ENCODE peak calls at places on chromosomes 3 and 15, in ten cellular contexts. One of them, this sample, is unnamed.
A peak's percentile ranks its signal among the peaks of the same experiment; 100 is the strongest.

GRCh38 chr3:147462856-147463255 is 53.7 kb downstream of the ZIC1 start:
- DNase-seq in H9: no peak
- DNase-seq in GM23338: no peak
- DNase-seq in neuronal stem cell: no peak
- DNase-seq in OCI-LY7: no peak
- DNase-seq in K562: no peak
- DNase-seq in HCT116: no peak
- DNase-seq in neural progenitor cell: no peak
- DNase-seq in mesenchymal stem cell: peak; percentile 19
- DNase-seq in fibroblast of lung: no peak
- DNase-seq in this sample: no peak

GRCh38 chr3:152026033-152026556 is 152.7 kb downstream of the SUCNR1 start:
- DNase-seq in H9: no peak
- DNase-seq in neural progenitor cell: no peak
- DNase-seq in HCT116: peak; percentile 62
- DNase-seq in neuronal stem cell: no peak
- DNase-seq in fibroblast of lung: peak; percentile 85
- DNase-seq in mesenchymal stem cell: peak; percentile 82
- DNase-seq in GM23338: no peak
- DNase-seq in OCI-LY7: no peak
- DNase-seq in K562: no peak
- DNase-seq in this sample: no peak

GRCh38 chr15:84727429-84727828 is 11.5 kb upstream of the SEC11A start:
- DNase-seq in fibroblast of lung: peak; percentile 88
- DNase-seq in HCT116: no peak
- DNase-seq in mesenchymal stem cell: no peak
- DNase-seq in H9: no peak
- DNase-seq in neural progenitor cell: no peak
- DNase-seq in neuronal stem cell: no peak
- DNase-seq in OCI-LY7: no peak
- DNase-seq in GM23338: no peak
- DNase-seq in K562: no peak
- DNase-seq in this sample: no peak

GRCh38 chr3:53044371-53045106 is 1.3 kb downstream of the SFMBT1 start:
- DNase-seq in GM23338: peak; percentile 63
- DNase-seq in HCT116: no peak
- DNase-seq in H9: no peak
- DNase-seq in neuronal stem cell: peak; percentile 14
- DNase-seq in mesenchymal stem cell: peak; percentile 48
- DNase-seq in neural progenitor cell: no peak
- DNase-seq in fibroblast of lung: peak; percentile 50
- DNase-seq in OCI-LY7: peak; percentile 51
- DNase-seq in K562: peak; percentile 13
- DNase-seq in this sample: peak; percentile 53

GRCh38 chr3:52682016-52682415 is 3.7 kb downstream of the PBRM1 start:
- DNase-seq in mesenchymal stem cell: peak; percentile 82
- DNase-seq in neural progenitor cell: peak; percentile 27
- DNase-seq in OCI-LY7: no peak
- DNase-seq in K562: peak; percentile 45
- DNase-seq in fibroblast of lung: peak; percentile 80
- DNase-seq in HCT116: peak; percentile 38
- DNase-seq in H9: no peak
- DNase-seq in neuronal stem cell: no peak
- DNase-seq in GM23338: peak; percentile 42
- DNase-seq in this sample: no peak

GRCh38 chr15:55774113-55774970 is 31.4 kb upstream of the PRTG start:
- DNase-seq in OCI-LY7: peak; percentile 43
- DNase-seq in neural progenitor cell: peak; percentile 74
- DNase-seq in neuronal stem cell: peak; percentile 62
- DNase-seq in HCT116: peak; percentile 40
- DNase-seq in GM23338: peak; percentile 86
- DNase-seq in mesenchymal stem cell: peak; percentile 44
- DNase-seq in H9: peak; percentile 79
- DNase-seq in fibroblast of lung: no peak
- DNase-seq in K562: peak; percentile 58
- DNase-seq in this sample: peak; percentile 73

GRCh38 chr3:53956591-53956990 is 64.9 kb upstream of the SELENOK start:
- DNase-seq in neural progenitor cell: no peak
- DNase-seq in K562: no peak
- DNase-seq in mesenchymal stem cell: no peak
- DNase-seq in OCI-LY7: no peak
- DNase-seq in fibroblast of lung: no peak
- DNase-seq in neuronal stem cell: no peak
- DNase-seq in HCT116: no peak
- DNase-seq in GM23338: no peak
- DNase-seq in H9: no peak
- DNase-seq in this sample: no peak

GRCh38 chr3:2205692-2206091 is 107.0 kb downstream of the CNTN4 start:
- DNase-seq in mesenchymal stem cell: no peak
- DNase-seq in OCI-LY7: no peak
- DNase-seq in GM23338: no peak
- DNase-seq in fibroblast of lung: no peak
- DNase-seq in neural progenitor cell: no peak
- DNase-seq in K562: no peak
- DNase-seq in neuronal stem cell: no peak
- DNase-seq in HCT116: no peak
- DNase-seq in H9: no peak
- DNase-seq in this sample: no peak

GRCh38 chr3:81592101-81592500 is 169.3 kb downstream of the GBE1 start:
- DNase-seq in GM23338: peak; percentile 3
- DNase-seq in H9: no peak
- DNase-seq in HCT116: no peak
- DNase-seq in neural progenitor cell: no peak
- DNase-seq in OCI-LY7: no peak
- DNase-seq in K562: no peak
- DNase-seq in fibroblast of lung: peak; percentile 65
- DNase-seq in mesenchymal stem cell: peak; percentile 12
- DNase-seq in neuronal stem cell: no peak
- DNase-seq in this sample: no peak

GRCh38 chr3:33134026-33134625 is 20.3 kb downstream of the CRTAP start:
- DNase-seq in K562: no peak
- DNase-seq in fibroblast of lung: peak; percentile 72
- DNase-seq in H9: no peak
- DNase-seq in neural progenitor cell: no peak
- DNase-seq in mesenchymal stem cell: peak; percentile 17
- DNase-seq in HCT116: no peak
- DNase-seq in GM23338: no peak
- DNase-seq in neuronal stem cell: no peak
- DNase-seq in OCI-LY7: no peak
- DNase-seq in this sample: no peak

GRCh38 chr3:33132019-33132360 is 18.2 kb downstream of the CRTAP start:
- DNase-seq in mesenchymal stem cell: no peak
- DNase-seq in K562: no peak
- DNase-seq in H9: no peak
- DNase-seq in GM23338: no peak
- DNase-seq in fibroblast of lung: no peak
- DNase-seq in OCI-LY7: no peak
- DNase-seq in HCT116: no peak
- DNase-seq in neural progenitor cell: no peak
- DNase-seq in neuronal stem cell: no peak
- DNase-seq in this sample: no peak

GRCh38 chr3:33130144-33130543 is 16.3 kb downstream of the CRTAP start:
- DNase-seq in neural progenitor cell: no peak
- DNase-seq in mesenchymal stem cell: no peak
- DNase-seq in HCT116: no peak
- DNase-seq in GM23338: no peak
- DNase-seq in neuronal stem cell: no peak
- DNase-seq in K562: no peak
- DNase-seq in fibroblast of lung: peak; percentile 24
- DNase-seq in OCI-LY7: no peak
- DNase-seq in H9: no peak
- DNase-seq in this sample: no peak

GRCh38 chr3:33128706-33129105 is 14.9 kb downstream of the CRTAP start:
- DNase-seq in GM23338: peak; percentile 58
- DNase-seq in HCT116: no peak
- DNase-seq in H9: no peak
- DNase-seq in neural progenitor cell: peak; percentile 70
- DNase-seq in mesenchymal stem cell: no peak
- DNase-seq in fibroblast of lung: no peak
- DNase-seq in neuronal stem cell: peak; percentile 40
- DNase-seq in OCI-LY7: no peak
- DNase-seq in K562: no peak
- DNase-seq in this sample: no peak

DNA sequence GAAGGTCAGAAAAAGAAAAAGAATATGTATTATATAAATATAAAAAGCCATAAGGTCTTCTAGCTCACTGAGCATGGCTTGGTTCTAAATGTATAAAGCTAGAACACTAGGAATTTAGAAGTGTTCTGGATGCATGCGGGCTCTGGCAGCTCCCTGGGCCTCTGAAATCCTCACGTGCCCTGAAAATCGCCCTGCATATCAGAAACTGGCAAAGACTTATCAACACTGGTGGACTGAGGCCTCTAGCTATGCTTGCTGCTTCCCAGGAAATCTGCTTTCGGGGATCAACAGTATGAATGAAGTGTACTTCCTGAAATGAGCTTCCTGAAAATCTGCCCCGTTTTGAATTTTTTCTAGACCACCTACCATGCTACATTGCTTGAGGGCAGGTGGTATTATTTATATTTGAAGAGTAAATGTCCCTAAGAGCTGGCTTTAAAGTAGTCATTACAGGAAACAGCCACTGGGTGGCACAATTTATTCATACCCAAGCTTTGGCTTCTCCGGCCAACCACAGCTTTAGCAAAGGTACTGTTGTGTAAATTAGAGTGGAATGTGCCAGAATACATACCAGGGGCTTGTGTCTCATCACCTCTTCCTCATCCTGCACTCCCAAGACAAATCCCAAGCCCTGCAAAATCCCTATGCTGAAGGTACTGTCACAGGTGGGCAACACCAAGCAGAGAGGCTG is 17.7 kb downstream of the CRTAP start:
- DNase-seq in H9: peak; percentile 74
- DNase-seq in OCI-LY7: peak; percentile 68
- DNase-seq in HCT116: peak; percentile 44
- DNase-seq in neural progenitor cell: peak; percentile 83
- DNase-seq in K562: peak; percentile 72
- DNase-seq in mesenchymal stem cell: peak; percentile 67
- DNase-seq in GM23338: peak; percentile 96
- DNase-seq in neuronal stem cell: peak; percentile 70
- DNase-seq in fibroblast of lung: peak; percentile 71
- DNase-seq in this sample: peak; percentile 88
- H3K27ac ChIP-seq in H9: no peak overlapping the region
- H3K27ac ChIP-seq in OCI-LY7: no peak overlapping the region
- H3K27ac ChIP-seq in HCT116: no peak overlapping the region
- H3K27ac ChIP-seq in neural progenitor cell: no peak overlapping the region
- H3K27ac ChIP-seq in K562: no peak overlapping the region
- H3K27ac ChIP-seq in mesenchymal stem cell: no peak overlapping the region
- H3K27ac ChIP-seq in GM23338: peak overlapping the region; percentile 2
- H3K27ac ChIP-seq in neuronal stem cell: no peak overlapping the region
- H3K27ac ChIP-seq in fibroblast of lung: no peak overlapping the region
- H3K27ac ChIP-seq in this sample: no peak overlapping the region

DNA sequence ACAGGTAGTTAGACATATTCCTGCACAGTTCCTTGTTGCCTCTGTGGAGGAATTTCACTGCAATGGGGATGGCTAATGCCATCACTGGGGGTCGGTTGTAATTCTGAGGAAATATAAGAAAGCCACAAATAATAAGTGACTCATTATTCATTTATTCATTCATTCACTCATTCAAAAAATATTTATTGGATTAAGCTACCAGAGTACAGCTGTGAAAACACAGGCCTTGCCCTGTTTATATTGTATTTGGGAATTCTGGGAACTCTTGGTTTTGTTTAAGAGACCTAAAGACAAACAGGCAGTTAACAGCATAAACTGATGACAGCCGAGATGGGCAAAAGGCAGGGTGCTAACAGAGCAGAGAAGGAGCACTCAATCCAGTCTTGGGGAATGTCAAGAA is 23.6 kb downstream of the PTX3 start:
- DNase-seq in HCT116: no peak
- DNase-seq in H9: no peak
- DNase-seq in mesenchymal stem cell: no peak
- DNase-seq in OCI-LY7: no peak
- DNase-seq in neural progenitor cell: no peak
- DNase-seq in fibroblast of lung: peak; percentile 87
- DNase-seq in GM23338: no peak
- DNase-seq in K562: no peak
- DNase-seq in neuronal stem cell: no peak
- DNase-seq in this sample: no peak
- H3K4me2 ChIP-seq in HCT116: no peak overlapping the region
- H3K4me2 ChIP-seq in H9: no peak overlapping the region
- H3K4me2 ChIP-seq in mesenchymal stem cell: peak overlapping the region; percentile 38
- H3K4me2 ChIP-seq in OCI-LY7: no peak overlapping the region
- H3K4me2 ChIP-seq in neural progenitor cell: no peak overlapping the region
- H3K4me2 ChIP-seq in fibroblast of lung: peak overlapping the region; percentile 79
- H3K4me2 ChIP-seq in GM23338: no peak overlapping the region
- H3K4me2 ChIP-seq in K562: no peak overlapping the region
- H3K4me2 ChIP-seq in neuronal stem cell: no peak overlapping the region
- H3K4me2 ChIP-seq in this sample: no peak overlapping the region

DNA sequence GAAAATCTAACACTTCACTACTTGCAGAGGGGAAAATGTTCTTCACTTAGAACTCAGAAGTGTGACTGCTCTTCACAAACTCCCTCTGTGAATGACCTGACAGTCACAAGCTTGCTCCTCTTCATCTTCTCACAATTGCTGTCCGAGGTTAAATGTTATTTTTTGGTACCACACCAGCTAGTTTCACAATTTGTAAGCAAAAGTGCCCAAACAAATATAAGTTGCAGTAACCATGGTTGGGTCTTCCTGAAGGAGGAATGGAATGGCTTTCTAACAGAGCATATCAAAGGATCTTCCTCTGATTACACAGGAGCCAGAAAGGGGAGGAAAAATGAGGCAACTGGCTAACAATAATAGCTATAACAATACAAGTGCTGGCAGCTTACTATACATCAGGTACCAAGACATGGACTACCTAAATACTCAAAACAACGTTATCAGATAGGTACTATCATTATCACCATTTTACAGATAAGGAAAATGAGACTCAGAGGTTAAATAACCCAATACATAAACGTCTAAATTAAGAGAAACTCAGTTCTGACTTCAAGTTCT is 90.4 kb downstream of the WWTR1 start:
- DNase-seq in neuronal stem cell: no peak
- DNase-seq in fibroblast of lung: no peak
- DNase-seq in K562: no peak
- DNase-seq in H9: no peak
- DNase-seq in GM23338: no peak
- DNase-seq in neural progenitor cell: no peak
- DNase-seq in HCT116: no peak
- DNase-seq in mesenchymal stem cell: peak; percentile 34
- DNase-seq in OCI-LY7: no peak
- DNase-seq in this sample: no peak
- H3K27ac ChIP-seq in neuronal stem cell: no peak overlapping the region
- H3K27ac ChIP-seq in fibroblast of lung: peak overlapping the region; percentile 9
- H3K27ac ChIP-seq in K562: no peak overlapping the region
- H3K27ac ChIP-seq in H9: no peak overlapping the region
- H3K27ac ChIP-seq in GM23338: peak overlapping the region; percentile 2
- H3K27ac ChIP-seq in neural progenitor cell: no peak overlapping the region
- H3K27ac ChIP-seq in HCT116: no peak overlapping the region
- H3K27ac ChIP-seq in mesenchymal stem cell: no peak overlapping the region
- H3K27ac ChIP-seq in OCI-LY7: no peak overlapping the region
- H3K27ac ChIP-seq in this sample: no peak overlapping the region

DNA sequence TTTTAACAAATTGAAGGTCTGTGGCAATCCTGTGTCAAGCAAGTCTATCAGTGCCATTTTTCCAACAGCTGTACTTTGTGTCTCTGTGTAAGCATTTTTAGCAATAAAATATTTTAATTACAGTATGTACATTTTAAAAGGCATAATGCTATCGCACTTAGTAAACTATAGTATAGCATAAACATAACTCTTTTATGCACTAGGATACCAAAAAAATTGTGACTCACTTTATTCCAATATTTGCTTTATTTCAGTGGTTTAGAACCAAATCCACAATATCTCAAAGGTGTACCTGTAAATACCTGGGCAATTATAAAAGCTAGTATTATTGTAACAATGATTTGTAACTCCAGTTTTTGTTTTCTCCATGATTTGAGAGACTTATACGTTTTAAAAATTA is 46.5 kb downstream of the FRMD5 start:
- DNase-seq in K562: no peak
- DNase-seq in OCI-LY7: no peak
- DNase-seq in GM23338: no peak
- DNase-seq in neural progenitor cell: no peak
- DNase-seq in fibroblast of lung: no peak
- DNase-seq in neuronal stem cell: no peak
- DNase-seq in H9: no peak
- DNase-seq in mesenchymal stem cell: no peak
- DNase-seq in HCT116: no peak
- DNase-seq in this sample: no peak
- H3K4me2 ChIP-seq in K562: no peak overlapping the region
- H3K4me2 ChIP-seq in OCI-LY7: no peak overlapping the region
- H3K4me2 ChIP-seq in GM23338: no peak overlapping the region
- H3K4me2 ChIP-seq in neural progenitor cell: no peak overlapping the region
- H3K4me2 ChIP-seq in fibroblast of lung: no peak overlapping the region
- H3K4me2 ChIP-seq in neuronal stem cell: no peak overlapping the region
- H3K4me2 ChIP-seq in H9: no peak overlapping the region
- H3K4me2 ChIP-seq in mesenchymal stem cell: no peak overlapping the region
- H3K4me2 ChIP-seq in HCT116: no peak overlapping the region
- H3K4me2 ChIP-seq in this sample: no peak overlapping the region